ENCODE peak calls at places on chromosome 4, in nine cellular contexts. I is GM12892; A is activated naive CD4-positive, alpha-beta T cell treated with anti-CD3 and anti-CD28 coated beads, Interleukin-2, amount 50 U/mL, for 72 hours; L is SW480; E is iris pigment epithelial cell; H is NCI-H2081; K is activated T-cell treated with anti-CD3 and anti-CD28 coated beads for 1 hour; O is stimulated activated naive B cell treated with anti-CD40 and anti-IgM and Interleukin-4, amounts not matched to agents 10 μg/mL and 1 μg/mL and 100 μg/mL, for 72 hours; B is heart left ventricle. W is an unnamed sample.

GRCh38 chr4:66273110-66273509 is 602.8 kb upstream of the EPHA5 start:
- DNase-seq in A (no peak), K (no peak), H (no peak), L (no peak), O (no peak), B (no peak), E (no peak), I (no peak), W (no peak)

GRCh38 chr4:185143596-185143969 is 517 bp downstream of the SLC25A4 start:
- DNase-seq in I (no peak), O (no peak), B (peak), A (no peak), E (peak), K (peak), L (peak), H (no peak), W (peak)

GRCh38 chr4:101857176-101857575 is 66.6 kb downstream of the BANK1 start:
- DNase-seq in K (no peak), B (no peak), O (no peak), I (no peak), L (no peak), A (no peak), E (no peak), H (no peak), W (no peak)

GRCh38 chr4:79340568-79340967 is 14.7 kb upstream of the NAA11 start:
- DNase-seq in O (no peak), A (no peak), L (no peak), E (no peak), K (no peak), B (no peak), H (no peak), I (no peak), W (no peak)

GRCh38 chr4:23070848-23071570 is 378.3 kb downstream of the GBA3 start:
- DNase-seq in L (no peak), K (no peak), A (no peak), I (no peak), O (no peak), E (no peak), B (no peak), H (no peak), W (no peak)

GRCh38 chr4:87375719-87376291 is 15.2 kb downstream of the HSD17B11 start:
- DNase-seq in E (peak), L (peak), O (no peak), H (no peak), K (no peak), A (no peak), B (no peak), I (no peak), W (no peak)

GRCh38 chr4:109682875-109683274 is 20.4 kb downstream of the CASP6 start:
- DNase-seq in L (no peak), O (no peak), I (no peak), B (no peak), H (no peak), K (no peak), E (no peak), A (no peak), W (no peak)

GRCh38 chr4:113288691-113289090 is 239.2 kb downstream of the ANK2 start:
- DNase-seq in O (no peak), L (no peak), E (no peak), H (no peak), K (no peak), A (no peak), B (no peak), I (no peak), W (no peak)

GRCh38 chr4:152696764-152697250 is 17.0 kb upstream of the TMEM154 start:
- DNase-seq in H (no peak), L (peak), E (peak), I (peak), B (no peak), A (no peak), O (peak), K (peak), W (peak)

GRCh38 chr4:148376151-148376550 is 66.1 kb downstream of the NR3C2 start:
- DNase-seq in O (no peak), K (peak), I (no peak), A (no peak), H (peak), L (peak), B (no peak), E (peak), W (peak)

GRCh38 chr4:186701273-186701672 is 22.4 kb downstream of the FAT1 start:
- DNase-seq in A (no peak), I (no peak), K (no peak), B (no peak), L (no peak), O (no peak), E (no peak), H (no peak), W (no peak)

GRCh38 chr4:15077969-15078368 is 75.7 kb downstream of the CPEB2 start:
- DNase-seq in L (no peak), K (no peak), E (peak), H (no peak), O (no peak), A (no peak), B (no peak), I (no peak), W (no peak)

GRCh38 chr4:2352171-2352570 is 66.3 kb downstream of the ZFYVE28 start:
- DNase-seq in L (no peak), A (peak), K (no peak), B (peak), I (no peak), H (no peak), E (no peak), O (no peak), W (no peak)

GRCh38 chr4:11715753-11716521 is 287.2 kb upstream of the HS3ST1 start:
- DNase-seq in K (no peak), E (no peak), A (no peak), H (no peak), O (no peak), B (no peak), I (no peak), L (no peak), W (no peak)

GRCh38 chr4:168731006-168731636 is 234.3 kb downstream of the PALLD start:
- DNase-seq in B (no peak), O (no peak), K (no peak), E (peak), I (no peak), A (no peak), L (no peak), H (no peak), W (no peak)

GRCh38 chr4:15233626-15234025 is 194.2 kb upstream of the C1QTNF7 start:
- DNase-seq in B (no peak), E (peak), A (no peak), K (no peak), O (no peak), I (no peak), L (no peak), H (no peak), W (no peak)

GRCh38 chr4:166422475-166422874 is 549.4 kb downstream of the TLL1 start:
- DNase-seq in O (no peak), B (no peak), A (no peak), K (no peak), E (peak), H (no peak), L (no peak), I (no peak), W (no peak)

GRCh38 chr4:105815701-105816100 is 79.6 kb upstream of the NPNT start:
- DNase-seq in K (no peak), H (no peak), A (no peak), L (no peak), O (no peak), I (no peak), B (no peak), E (no peak), W (no peak)

GRCh38 chr4:113540859-113541258 is 220.7 kb downstream of the CAMK2D start:
- DNase-seq in O (no peak), H (no peak), K (no peak), A (no peak), I (no peak), B (no peak), L (no peak), E (no peak), W (no peak)

GRCh38 chr4:73777612-73778011 is 37.2 kb downstream of the CXCL8 start:
- DNase-seq in B (no peak), I (no peak), L (no peak), H (no peak), E (peak), A (no peak), K (no peak), O (no peak), W (no peak)

GRCh38 chr4:79535516-79535915 is 127.5 kb upstream of the GK2 start:
- DNase-seq in L (no peak), E (no peak), B (no peak), A (no peak), O (no peak), H (no peak), K (no peak), I (no peak), W (no peak)

GRCh38 chr4:108010167-108010566 is 20.5 kb downstream of the HADH start:
- DNase-seq in E (peak), I (no peak), K (no peak), H (no peak), L (no peak), O (no peak), A (no peak), B (no peak), W (no peak)

GRCh38 chr4:76513517-76513916 is 78.5 kb downstream of the SHROOM3 start:
- DNase-seq in O (no peak), H (no peak), A (no peak), B (no peak), L (no peak), K (no peak), I (no peak), E (no peak), W (no peak)

GRCh38 chr4:7160951-7161440 is 31.3 kb upstream of the SORCS2 start:
- DNase-seq in A (peak), O (no peak), K (no peak), B (no peak), E (no peak), H (no peak), I (no peak), L (no peak), W (no peak)

GRCh38 chr4:76762136-76763130 is 135.5 kb downstream of the SOWAHB start:
- DNase-seq in E (no peak), I (no peak), O (no peak), H (no peak), L (no peak), A (no peak), B (no peak), K (no peak), W (no peak)

GRCh38 chr4:153497091-153497531 is 31.0 kb downstream of the TMEM131L start:
- DNase-seq in A (no peak), L (no peak), H (no peak), O (no peak), K (no peak), E (peak), B (no peak), I (no peak), W (peak)

GRCh38 chr4:10640535-10641159 is 43.9 kb downstream of the CLNK start:
- DNase-seq in L (no peak), I (no peak), B (no peak), K (no peak), H (no peak), O (no peak), A (no peak), E (no peak), W (no peak)

GRCh38 chr4:124904723-124905390 is 192.3 kb upstream of the ANKRD50 start:
- DNase-seq in B (no peak), A (no peak), L (no peak), O (no peak), H (no peak), K (no peak), I (no peak), E (no peak), W (no peak)

W was measured in T-helper 9 cell.